ENCODE peak calls at places on chromosomes 13 and 19, in four cellular contexts. Q is stimulated activated CD4-positive, alpha-beta T cell treated with anti-CD3 and anti-CD28 coated beads, Interleukin-4, amount 100 ng/mL, for 48 hours; I is breast epithelium; B is HFFc6. Y is an unnamed sample.

GRCh38 chr13:113042456-113042855 is 63.1 kb upstream of the F7 start:
- DNase-seq in B (no peak), I (no peak), Q (no peak), Y (no peak)

GRCh38 chr19:29687897-29688728 is 22.9 kb downstream of the PLEKHF1 start:
- DNase-seq in B (peak; percentile 64), Q (no peak), I (no peak), Y (peak; percentile 38)

GRCh38 chr13:25732146-25732865 is 319.5 kb downstream of the SHISA2 start:
- DNase-seq in B (no peak), Q (no peak), I (no peak), Y (peak; percentile 26)

GRCh38 chr13:33871207-33872004 is 53.5 kb downstream of the RFC3 start:
- DNase-seq in B (no peak), Q (no peak), I (no peak), Y (no peak)

GRCh38 chr19:17847538-17848366 is at the start of gene JAK3:
- DNase-seq in Q (peak; percentile 89), B (no peak), I (no peak), Y (no peak)

GRCh38 chr19:54608205-54608604 is 14.8 kb downstream of the LILRA1 start:
- DNase-seq in Q (no peak), B (no peak), I (no peak), Y (no peak)

GRCh38 chr13:113639661-113640262 is 18.2 kb downstream of the ATP4B start:
- DNase-seq in B (no peak), I (peak; percentile 45), Q (no peak), Y (no peak)

GRCh38 chr13:26518433-26519084 is 38.9 kb upstream of the WASF3 start:
- DNase-seq in B (no peak), I (no peak), Q (no peak), Y (no peak)

GRCh38 chr13:21025539-21025938 is 35.8 kb downstream of the LATS2 start:
- DNase-seq in I (no peak), B (no peak), Q (no peak), Y (no peak)

GRCh38 chr19:48812094-48812929 is 1.5 kb upstream of the BCAT2 start:
- DNase-seq in Q (peak; percentile 49), B (no peak), I (peak; percentile 79), Y (no peak)

GRCh38 chr13:49371943-49372636 is 71.8 kb downstream of the CAB39L start:
- DNase-seq in I (no peak), B (no peak), Q (no peak), Y (no peak)

GRCh38 chr19:47430041-47430802 is 10.9 kb upstream of the MEIS3 start:
- DNase-seq in Q (no peak), I (peak; percentile 61), B (peak; percentile 52), Y (no peak)

GRCh38 chr19:2270157-2270571 is 11.8 kb downstream of the PEAK3 start:
- DNase-seq in I (no peak), B (no peak), Q (no peak), Y (no peak)

GRCh38 chr13:42832341-42833153 is 51.2 kb downstream of the FAM216B start:
- DNase-seq in I (no peak), Q (no peak), B (peak; percentile 77), Y (no peak)

GRCh38 chr19:55071913-55072312 is 3.8 kb upstream of the EPS8L1 start:
- DNase-seq in I (no peak), Q (no peak), B (no peak), Y (no peak)

GRCh38 chr19:34925278-34925855 is 1.3 kb upstream of the ZNF30 start:
- DNase-seq in Q (no peak), I (no peak), B (no peak), Y (no peak)

GRCh38 chr19:5961969-5962945 is 15.7 kb downstream of the RANBP3 start:
- DNase-seq in I (peak; percentile 64), Q (no peak), B (no peak), Y (no peak)

GRCh38 chr13:33249066-33249465 is 36.5 kb downstream of the STARD13 start:
- DNase-seq in I (no peak), B (no peak), Q (no peak), Y (no peak)

GRCh38 chr19:52343548-52343947 is 7.5 kb downstream of the ZNF610 start:
- DNase-seq in B (no peak), Q (peak; percentile 28), I (peak; percentile 52), Y (peak; percentile 75)

GRCh38 chr13:76879211-76879875 is 6.9 kb downstream of the KCTD12 start:
- DNase-seq in B (peak; percentile 76), I (no peak), Q (peak; percentile 41), Y (peak; percentile 68)

GRCh38 chr19:6711605-6712004 is 8.8 kb downstream of the C3 start:
- DNase-seq in I (no peak), Q (no peak), B (no peak), Y (no peak)

GRCh38 chr13:26133286-26133685 is 81.5 kb upstream of the SHISA2 start:
- DNase-seq in I (no peak), Q (no peak), B (no peak), Y (no peak)

GRCh38 chr13:62781866-62782265 is 1366.2 kb upstream of the PCDH20 start:
- DNase-seq in Q (no peak), I (no peak), B (no peak), Y (no peak)

GRCh38 chr19:32339988-32340874 is 5.2 kb upstream of the ZNF507 start:
- DNase-seq in Q (no peak), B (peak; percentile 34), I (peak; percentile 69), Y (peak; percentile 54)

GRCh38 chr13:32445461-32445860 is 17.5 kb upstream of the N4BP2L1 start:
- DNase-seq in I (no peak), B (no peak), Q (no peak), Y (no peak)

GRCh38 chr13:44837250-44837649 is 152.0 kb downstream of the NUFIP1 start:
- DNase-seq in B (peak; percentile 46), I (no peak), Q (no peak), Y (no peak)

GRCh38 chr13:58343081-58343480 is 711.5 kb downstream of the PCDH17 start:
- DNase-seq in Q (no peak), B (no peak), I (no peak), Y (peak; percentile 77)

GRCh38 chr13:99176309-99177276 is 24.1 kb upstream of the UBAC2 start:
- DNase-seq in I (peak; percentile 77), Q (peak; percentile 75), B (peak; percentile 14), Y (peak; percentile 22)

GRCh38 chr13:50512602-50513527 is 330.6 kb downstream of the DLEU7 start:
- DNase-seq in B (no peak), Q (no peak), I (no peak), Y (no peak)

GRCh38 chr19:19120308-19121156 is 17.7 kb downstream of the TMEM161A start:
- DNase-seq in I (no peak), B (no peak), Q (no peak), Y (peak; percentile 49)

GRCh38 chr19:4977299-4978174 is 8.6 kb downstream of the KDM4B start:
- DNase-seq in B (peak; percentile 91), Q (no peak), I (no peak), Y (no peak)

GRCh38 chr13:26646603-26647002 is 89.1 kb downstream of the WASF3 start:
- DNase-seq in B (no peak), Q (no peak), I (no peak), Y (no peak)

GRCh38 chr13:26923824-26924605 is 163.4 kb upstream of the GPR12 start:
- DNase-seq in B (no peak), I (no peak), Q (no peak), Y (no peak)

GRCh38 chr19:35320285-35320706 is 8.7 kb upstream of the CD22 start:
- DNase-seq in Q (no peak), B (no peak), I (no peak), Y (no peak)